ENCODE peak calls at places on chromosomes 13 and 19, in seven cellular contexts. B is posterior cingulate gyrus; C is effector CD8-positive, alpha-beta T cell; Q is progenitor cell of endocrine pancreas; E is left ventricle myocardium inferior; T is activated T-cell treated with anti-CD3 and anti-CD28 coated beads for 48 hours; S is NCI-H345. W is an unnamed sample.

GRCh38 chr13:93624371-93624777 is 397.8 kb downstream of the GPC6 start:
- DNase-seq in Q (no peak), C (no peak), B (no peak), S (no peak), E (no peak), T (no peak), W (no peak)

GRCh38 chr19:3454656-3455392 is 25.5 kb downstream of the SMIM24 start:
- DNase-seq in E (no peak), T (no peak), Q (no peak), B (no peak), S (no peak), C (no peak), W (no peak)

GRCh38 chr19:52946322-52947310 is 16.1 kb downstream of the ZNF816 start:
- DNase-seq in S (peak), E (peak), Q (peak), B (no peak), C (no peak), T (no peak), W (peak)

GRCh38 chr13:31172001-31172400 is 10.3 kb upstream of the HSPH1 start:
- DNase-seq in E (no peak), C (no peak), B (no peak), T (no peak), S (no peak), Q (no peak), W (no peak)

GRCh38 chr19:28168557-28168956 is 1044.4 kb downstream of the UQCRFS1 start:
- DNase-seq in Q (no peak), S (peak), B (no peak), E (no peak), T (no peak), C (no peak), W (no peak)

GRCh38 chr13:52852444-52852843 is 4.0 kb upstream of the PCDH8 start:
- DNase-seq in B (no peak), T (no peak), Q (no peak), C (no peak), S (peak), E (no peak), W (peak)

GRCh38 chr19:5996102-5996501 is 18.2 kb upstream of the RANBP3 start:
- DNase-seq in C (no peak), Q (no peak), S (no peak), B (no peak), E (no peak), T (no peak), W (no peak)

GRCh38 chr13:46385946-46386345 is 1.1 kb downstream of the RUBCNL start:
- DNase-seq in Q (no peak), E (no peak), B (no peak), S (no peak), T (no peak), C (no peak), W (no peak)

GRCh38 chr13:106919638-106920037 is 351.7 kb upstream of the ARGLU1 start:
- DNase-seq in B (no peak), C (no peak), E (peak), Q (no peak), S (no peak), T (no peak), W (no peak)

GRCh38 chr19:4984448-4984990 is 15.6 kb downstream of the KDM4B start:
- DNase-seq in Q (no peak), T (no peak), B (no peak), C (no peak), S (peak), E (no peak), W (no peak)

W was measured in SHP77.